ENCODE peak calls at places on chromosomes 16 and 17, in six cellular contexts. X is iris pigment epithelial cell, R is activated B cell treated with CpG ODN at 0.5 μM for 24 hours, E is dermis blood vessel endothelial cell, V is midbrain, B is heart left ventricle. Z is an unnamed sample.

GRCh38 chr16:14409563-14409962 is 220.5 kb downstream of the PARN start:
- DNase-seq in B (no peak), X (peak), V (no peak), E (no peak), R (no peak), Z (peak)

GRCh38 chr16:77207029-77207428 is 7.8 kb downstream of the SYCE1L start:
- DNase-seq in V (no peak), R (no peak), B (no peak), X (no peak), E (no peak), Z (no peak)

GRCh38 chr16:29983420-29984136 is 9.9 kb downstream of the TAOK2 start:
- DNase-seq in E (no peak), X (peak), R (no peak), B (no peak), V (no peak), Z (no peak)

GRCh38 chr16:740764-741505 is at the start of gene CIAO3:
- DNase-seq in V (peak), E (peak), B (peak), X (peak), R (peak), Z (peak)

GRCh38 chr16:58048494-58048893 is 22.9 kb downstream of the MMP15 start:
- DNase-seq in B (no peak), V (no peak), X (no peak), R (no peak), E (no peak), Z (no peak)

GRCh38 chr17:64694207-64694606 is 32.1 kb upstream of the SMURF2 start:
- DNase-seq in X (no peak), V (no peak), E (peak), R (no peak), B (peak), Z (peak)

GRCh38 chr17:64226132-64226531 is 36.9 kb downstream of the TEX2 start:
- DNase-seq in V (no peak), E (no peak), X (no peak), B (no peak), R (no peak), Z (no peak)

GRCh38 chr17:57276621-57277020 is 20.3 kb downstream of the MSI2 start:
- DNase-seq in X (no peak), B (no peak), V (peak), E (peak), R (no peak), Z (no peak)

GRCh38 chr17:33686171-33686570 is 393.1 kb upstream of the ASIC2 start:
- DNase-seq in V (no peak), E (no peak), R (no peak), X (no peak), B (no peak), Z (no peak)

GRCh38 chr16:28951410-28951943 is 740 bp downstream of the NFATC2IP start:
- DNase-seq in E (peak), B (no peak), V (no peak), X (no peak), R (no peak), Z (no peak)

GRCh38 chr16:10922328-10923145 is 19.7 kb downstream of the DEXI start:
- DNase-seq in V (no peak), E (no peak), B (peak), X (peak), R (no peak), Z (peak)

Z was measured in astrocyte.